ENCODE peak calls at places on chromosomes 13 and 19, in nine cellular contexts. N is neuronal stem cell; A is Kasumi-1; B is mesendoderm; U is stimulated activated CD4-positive, alpha-beta T cell treated with anti-CD3 and anti-CD28 coated beads, Interleukin-1b, Interleukin-23, amount 100 ng/mL, for 24 hours; L is neural progenitor cell; D is activated T-helper 1 cell treated with Interleukin-2 at 50 U/mL for 16 hours; W is uterus; J is HEK293T. T is an unnamed sample.

GRCh38 chr19:40613669-40614594 is 12.8 kb downstream of the LTBP4 start:
- DNase-seq in L (peak; percentile 93), N (no peak), B (peak; percentile 96), A (peak; percentile 64), J (peak; percentile 69), U (peak; percentile 87), D (peak; percentile 70), W (peak; percentile 85), T (peak; percentile 99)

GRCh38 chr19:752652-753517 is 2.0 kb downstream of the MISP start:
- DNase-seq in D (no peak), N (no peak), L (no peak), U (no peak), B (no peak), W (peak; percentile 65), J (no peak), A (no peak), T (no peak)

GRCh38 chr19:6521718-6522646 is 8.8 kb upstream of the TNFSF9 start:
- DNase-seq in D (peak; percentile 39), J (no peak), N (no peak), A (no peak), W (no peak), B (peak; percentile 28), L (no peak), U (no peak), T (no peak)

GRCh38 chr13:90868321-90868920 is 479.1 kb upstream of the MIR17HG start:
- DNase-seq in U (no peak), N (peak; percentile 17), D (no peak), W (no peak), J (no peak), L (peak; percentile 31), B (peak; percentile 6), A (peak; percentile 45), T (no peak)

GRCh38 chr19:11020423-11020822 is 59.6 kb downstream of the SMARCA4 start:
- DNase-seq in J (no peak), D (no peak), W (no peak), L (no peak), U (no peak), N (no peak), A (no peak), B (no peak), T (no peak)

GRCh38 chr13:20363604-20364003 is 131.5 kb upstream of the GJB6 start:
- DNase-seq in U (no peak), D (no peak), W (no peak), N (no peak), A (no peak), B (no peak), J (no peak), L (peak; percentile 18), T (no peak)

GRCh38 chr19:47240996-47241918 is 10.3 kb upstream of the BBC3 start:
- DNase-seq in B (peak; percentile 97), N (no peak), W (peak; percentile 72), A (peak; percentile 34), J (peak; percentile 66), D (peak; percentile 79), U (peak; percentile 81), L (peak; percentile 74), T (peak; percentile 51)

GRCh38 chr13:21124853-21125252 is 51.5 kb downstream of the SKA3 start:
- DNase-seq in J (peak; percentile 10), B (no peak), U (no peak), W (no peak), N (no peak), D (no peak), A (peak; percentile 14), L (peak; percentile 63), T (peak; percentile 68)

GRCh38 chr13:94252209-94252608 is 227.3 kb downstream of the DCT start:
- DNase-seq in W (no peak), B (no peak), U (no peak), D (no peak), L (no peak), A (no peak), J (no peak), N (no peak), T (no peak)

GRCh38 chr19:13082192-13083007 is 20.3 kb downstream of the LYL1 start:
- DNase-seq in J (peak; percentile 52), D (no peak), U (no peak), L (peak; percentile 74), B (peak; percentile 89), N (no peak), A (peak; percentile 40), W (peak; percentile 62), T (peak; percentile 23)

GRCh38 chr19:34350161-34350561 is 14.8 kb upstream of the GPI start:
- DNase-seq in U (peak; percentile 43), A (no peak), J (no peak), W (no peak), D (peak; percentile 47), N (no peak), L (no peak), B (no peak), T (no peak)

GRCh38 chr13:67283602-67284001 is 53.5 kb upstream of the PCDH9 start:
- DNase-seq in A (no peak), W (no peak), L (no peak), J (no peak), B (peak; percentile 19), U (no peak), D (no peak), N (no peak), T (no peak)

GRCh38 chr19:18932216-18932841 is 8.7 kb downstream of the HOMER3 start:
- DNase-seq in D (peak; percentile 67), B (peak; percentile 96), J (peak; percentile 97), L (peak; percentile 97), A (peak; percentile 30), U (peak; percentile 82), N (peak; percentile 91), W (peak; percentile 76), T (no peak)

GRCh38 chr13:50131998-50132936 is 117.0 kb downstream of the KCNRG start:
- DNase-seq in N (peak; percentile 41), D (no peak), L (peak; percentile 75), A (no peak), W (no peak), J (no peak), B (peak; percentile 63), U (no peak), T (no peak)

GRCh38 chr13:32257649-32258048 is 57.5 kb downstream of the ZAR1L start:
- DNase-seq in N (no peak), B (no peak), A (no peak), L (no peak), D (no peak), J (no peak), W (no peak), U (no peak), T (no peak)

GRCh38 chr13:27822873-27823311 is 30.6 kb downstream of the GSX1 start:
- DNase-seq in B (no peak), U (no peak), W (no peak), D (no peak), L (peak; percentile 39), A (no peak), J (no peak), N (no peak), T (no peak)

GRCh38 chr19:8340341-8341096 is 2.5 kb downstream of the KANK3 start:
- DNase-seq in L (peak; percentile 44), U (no peak), J (no peak), B (no peak), W (peak; percentile 59), N (no peak), A (no peak), D (no peak), T (no peak)

GRCh38 chr19:55146648-55147218 is 2.3 kb downstream of the TNNT1 start:
- DNase-seq in B (peak; percentile 97), N (no peak), L (peak; percentile 91), U (no peak), W (no peak), J (peak; percentile 69), A (peak; percentile 55), D (no peak), T (peak; percentile 97)

GRCh38 chr13:34155931-34156607 is 338.1 kb downstream of the RFC3 start:
- DNase-seq in U (no peak), L (no peak), J (no peak), B (peak; percentile 34), A (no peak), N (no peak), D (no peak), W (no peak), T (peak; percentile 7)

GRCh38 chr13:112576191-112576590 is 11.8 kb downstream of the TUBGCP3 start:
- DNase-seq in B (no peak), W (no peak), N (no peak), J (no peak), L (no peak), D (no peak), U (no peak), A (no peak), T (no peak)

T was measured in NCI-H2227 treated with DMSO at 0.1 percent for 48 hours.